ENCODE peak calls at places on chromosomes 1 and 21, in four cellular contexts. One of them, this sample, is unnamed.

GRCh38 chr1:10987840-10988417 is 24.5 kb upstream of the TARDBP start:
- DNase-seq in IMR-90: no peak
- DNase-seq in A549: no peak
- DNase-seq in K562: no peak
- DNase-seq in this sample: no peak

GRCh38 chr1:156508955-156509234 is 8.3 kb upstream of the MEF2D start:
- DNase-seq in IMR-90: no peak
- DNase-seq in K562: no peak
- DNase-seq in A549: no peak
- DNase-seq in this sample: no peak

GRCh38 chr1:226624526-226624925 is 76.0 kb downstream of the STUM start:
- DNase-seq in A549: no peak
- DNase-seq in K562: no peak
- DNase-seq in IMR-90: peak; percentile 46
- DNase-seq in this sample: no peak

GRCh38 chr1:113976609-113977278 is 2.5 kb upstream of the OLFML3 start:
- DNase-seq in K562: peak; percentile 46
- DNase-seq in IMR-90: peak; percentile 59
- DNase-seq in A549: peak; percentile 12
- DNase-seq in this sample: no peak

GRCh38 chr1:179178135-179178630 is 51.3 kb downstream of the ABL2 start:
- DNase-seq in A549: no peak
- DNase-seq in K562: no peak
- DNase-seq in IMR-90: peak; percentile 43
- DNase-seq in this sample: no peak

GRCh38 chr1:222225171-222225570 is 322.7 kb downstream of the HHIPL2 start:
- DNase-seq in A549: no peak
- DNase-seq in K562: no peak
- DNase-seq in IMR-90: peak; percentile 18
- DNase-seq in this sample: no peak

GRCh38 chr1:97797403-97798183 is 123.2 kb downstream of the DPYD start:
- DNase-seq in A549: no peak
- DNase-seq in IMR-90: peak; percentile 33
- DNase-seq in K562: no peak
- DNase-seq in this sample: no peak

GRCh38 chr1:187491082-187491720 is 662.5 kb downstream of the PLA2G4A start:
- DNase-seq in A549: peak; percentile 32
- DNase-seq in IMR-90: peak; percentile 98
- DNase-seq in K562: no peak
- DNase-seq in this sample: no peak

GRCh38 chr1:241391926-241392710 is 35.1 kb upstream of the RGS7 start:
- DNase-seq in IMR-90: peak; percentile 37
- DNase-seq in A549: no peak
- DNase-seq in K562: no peak
- DNase-seq in this sample: no peak

GRCh38 chr1:198519639-198520501 is 20.6 kb downstream of the ATP6V1G3 start:
- DNase-seq in IMR-90: no peak
- DNase-seq in K562: no peak
- DNase-seq in A549: no peak
- DNase-seq in this sample: no peak

GRCh38 chr1:244967159-244967558 is 102.8 kb upstream of the HNRNPU start:
- DNase-seq in A549: no peak
- DNase-seq in IMR-90: no peak
- DNase-seq in K562: no peak
- DNase-seq in this sample: no peak

GRCh38 chr1:167678838-167679237 is 42.9 kb upstream of the MPZL1 start:
- DNase-seq in IMR-90: no peak
- DNase-seq in K562: no peak
- DNase-seq in A549: no peak
- DNase-seq in this sample: no peak

GRCh38 chr21:26918318-26919065 is 48.4 kb downstream of the ADAMTS5 start:
- DNase-seq in A549: no peak
- DNase-seq in IMR-90: peak; percentile 89
- DNase-seq in K562: no peak
- DNase-seq in this sample: no peak

GRCh38 chr21:31335957-31336738 is 7.9 kb downstream of the TIAM1 start:
- DNase-seq in K562: no peak
- DNase-seq in IMR-90: peak; percentile 95
- DNase-seq in A549: peak; percentile 8
- DNase-seq in this sample: no peak

GRCh38 chr1:23636009-23636408 is 55.6 kb upstream of the RPL11 start:
- DNase-seq in A549: no peak
- DNase-seq in K562: no peak
- DNase-seq in IMR-90: no peak
- DNase-seq in this sample: no peak

GRCh38 chr1:29356663-29357062 is 120.3 kb downstream of the PTPRU start:
- DNase-seq in IMR-90: no peak
- DNase-seq in K562: peak; percentile 87
- DNase-seq in A549: no peak
- DNase-seq in this sample: no peak

GRCh38 chr1:10824821-10825540 is 28.5 kb upstream of the CASZ1 start:
- DNase-seq in A549: peak; percentile 43
- DNase-seq in IMR-90: peak; percentile 77
- DNase-seq in K562: no peak
- DNase-seq in this sample: no peak

GRCh38 chr21:45469273-45470086 is 64.5 kb downstream of the COL18A1 start:
- DNase-seq in K562: no peak
- DNase-seq in IMR-90: no peak
- DNase-seq in A549: no peak
- DNase-seq in this sample: no peak

GRCh38 chr21:26909972-26910371 is 56.9 kb downstream of the ADAMTS5 start:
- DNase-seq in A549: no peak
- DNase-seq in IMR-90: no peak
- DNase-seq in K562: no peak
- DNase-seq in this sample: no peak

GRCh38 chr1:91742848-91743292 is 143.1 kb downstream of the TGFBR3 start:
- DNase-seq in A549: no peak
- DNase-seq in K562: no peak
- DNase-seq in IMR-90: peak; percentile 66
- DNase-seq in this sample: no peak

GRCh38 chr1:235940282-235940681 is 73.6 kb upstream of the LYST start:
- DNase-seq in IMR-90: no peak
- DNase-seq in A549: no peak
- DNase-seq in K562: no peak
- DNase-seq in this sample: no peak

GRCh38 chr1:227316941-227317540 is 1.3 kb downstream of the CDC42BPA start:
- DNase-seq in IMR-90: peak; percentile 31
- DNase-seq in K562: no peak
- DNase-seq in A549: no peak
- DNase-seq in this sample: no peak

GRCh38 chr21:32233055-32233546 is 45.7 kb downstream of the MIS18A start:
- DNase-seq in K562: no peak
- DNase-seq in IMR-90: peak; percentile 5
- DNase-seq in A549: no peak
- DNase-seq in this sample: no peak

GRCh38 chr1:187568067-187568466 is 739.3 kb downstream of the PLA2G4A start:
- DNase-seq in IMR-90: no peak
- DNase-seq in K562: no peak
- DNase-seq in A549: no peak
- DNase-seq in this sample: no peak

GRCh38 chr1:191866155-191866554 is 292.1 kb upstream of the RGS18 start:
- DNase-seq in IMR-90: no peak
- DNase-seq in A549: no peak
- DNase-seq in K562: no peak
- DNase-seq in this sample: no peak

GRCh38 chr1:183278736-183279591 is 92.9 kb downstream of the LAMC2 start:
- DNase-seq in A549: no peak
- DNase-seq in IMR-90: peak; percentile 68
- DNase-seq in K562: no peak
- DNase-seq in this sample: no peak

GRCh38 chr1:183275322-183275721 is 89.3 kb downstream of the LAMC2 start:
- DNase-seq in K562: no peak
- DNase-seq in IMR-90: no peak
- DNase-seq in A549: no peak
- DNase-seq in this sample: no peak

GRCh38 chr1:183279835-183280234 is 93.8 kb downstream of the LAMC2 start:
- DNase-seq in IMR-90: peak; percentile 88
- DNase-seq in A549: no peak
- DNase-seq in K562: no peak
- DNase-seq in this sample: no peak

GRCh38 chr1:183276386-183276785 is 90.3 kb downstream of the LAMC2 start:
- DNase-seq in A549: no peak
- DNase-seq in IMR-90: no peak
- DNase-seq in K562: no peak
- DNase-seq in this sample: no peak

GRCh38 chr1:183277821-183278735 is 92.0 kb downstream of the LAMC2 start:
- DNase-seq in IMR-90: peak; percentile 54
- DNase-seq in A549: no peak
- DNase-seq in K562: no peak
- DNase-seq in this sample: no peak
- TF ChIP-seq ELK1 in IMR-90: no peak
- TF ChIP-seq ELK1 in A549: no peak
- TF ChIP-seq ELK1 in K562: no peak
- TF ChIP-seq ELK1 in this sample: no peak

GRCh38 chr1:8423134-8423701 is 105.3 kb downstream of the SLC45A1 start:
- DNase-seq in A549: peak; percentile 20
- DNase-seq in IMR-90: no peak
- DNase-seq in K562: no peak
- DNase-seq in this sample: no peak
- TF ChIP-seq ELK1 in A549: no peak
- TF ChIP-seq ELK1 in IMR-90: no peak
- TF ChIP-seq ELK1 in K562: no peak
- TF ChIP-seq ELK1 in this sample: no peak

GRCh38 chr1:41073971-41074370 is 52.4 kb upstream of the SLFNL1 start:
- DNase-seq in A549: no peak
- DNase-seq in K562: no peak
- DNase-seq in IMR-90: peak; percentile 79
- DNase-seq in this sample: no peak
- TF ChIP-seq ELK1 in A549: no peak
- TF ChIP-seq ELK1 in K562: no peak
- TF ChIP-seq ELK1 in IMR-90: no peak
- TF ChIP-seq ELK1 in this sample: no peak

DNA sequence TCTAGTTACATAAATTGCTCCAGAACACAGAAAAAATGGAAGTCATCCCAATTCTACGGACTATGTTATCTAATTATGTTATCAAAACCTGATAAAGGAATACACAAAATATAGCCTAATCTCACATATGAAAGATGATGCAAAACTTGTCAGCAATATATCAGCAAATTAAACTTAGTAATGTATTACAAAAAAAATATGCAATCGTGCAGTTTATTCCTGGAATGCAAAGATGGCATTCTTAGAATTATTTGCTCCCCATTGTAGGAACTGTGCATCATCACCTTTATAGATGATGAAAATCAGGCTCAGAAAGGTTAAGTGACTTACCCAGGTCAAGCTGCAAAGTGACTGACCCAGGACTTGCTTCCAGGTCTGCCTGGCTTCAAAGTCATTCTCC is 7.8 kb downstream of the FOXE3 start:
- DNase-seq in K562: no peak
- DNase-seq in A549: no peak
- DNase-seq in IMR-90: no peak
- DNase-seq in this sample: no peak
- TF ChIP-seq ELK1 in K562: no peak
- TF ChIP-seq ELK1 in A549: no peak
- TF ChIP-seq ELK1 in IMR-90: no peak
- TF ChIP-seq ELK1 in this sample: no peak

DNA sequence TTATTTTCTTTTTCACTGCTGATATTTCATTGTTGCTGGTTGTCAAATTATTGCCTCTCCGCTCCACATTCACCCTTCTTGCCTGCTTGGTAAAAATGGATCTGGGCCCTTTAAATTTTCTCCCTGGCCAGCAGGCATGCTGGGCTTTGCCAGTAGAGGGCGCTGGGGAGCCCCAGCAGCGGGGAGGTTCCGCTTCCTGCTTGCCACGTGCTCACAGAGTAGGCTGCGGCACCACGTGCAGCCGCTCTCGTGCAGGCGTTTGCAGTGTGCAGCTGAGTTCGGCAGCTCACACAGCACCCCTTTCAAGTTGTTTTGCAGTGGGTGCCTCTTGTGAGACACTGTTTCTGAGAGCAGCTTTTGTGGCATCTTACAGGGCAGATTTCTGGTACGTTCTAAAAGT is at the start of gene ACTL8:
- DNase-seq in K562: peak; percentile 74
- DNase-seq in A549: no peak
- DNase-seq in IMR-90: no peak
- DNase-seq in this sample: no peak
- TF ChIP-seq ELK1 in K562: no peak
- TF ChIP-seq ELK1 in A549: no peak
- TF ChIP-seq ELK1 in IMR-90: no peak
- TF ChIP-seq ELK1 in this sample: no peak

GRCh38 chr1:69572921-69573320 is 5.2 kb downstream of the LRRC7 start:
- DNase-seq in K562: no peak
- DNase-seq in IMR-90: no peak
- DNase-seq in A549: no peak
- DNase-seq in this sample: no peak

GRCh38 chr1:69569281-69569970 is 1.7 kb downstream of the LRRC7 start:
- DNase-seq in IMR-90: no peak
- DNase-seq in K562: no peak
- DNase-seq in A549: no peak
- DNase-seq in this sample: no peak

GRCh38 chr1:69568435-69569280 is 936 bp downstream of the LRRC7 start:
- DNase-seq in A549: no peak
- DNase-seq in K562: peak; percentile 24
- DNase-seq in IMR-90: no peak
- DNase-seq in this sample: no peak

GRCh38 chr1:69569983-69570755 is 2.4 kb downstream of the LRRC7 start:
- DNase-seq in A549: no peak
- DNase-seq in K562: no peak
- DNase-seq in IMR-90: no peak
- DNase-seq in this sample: no peak

DNA sequence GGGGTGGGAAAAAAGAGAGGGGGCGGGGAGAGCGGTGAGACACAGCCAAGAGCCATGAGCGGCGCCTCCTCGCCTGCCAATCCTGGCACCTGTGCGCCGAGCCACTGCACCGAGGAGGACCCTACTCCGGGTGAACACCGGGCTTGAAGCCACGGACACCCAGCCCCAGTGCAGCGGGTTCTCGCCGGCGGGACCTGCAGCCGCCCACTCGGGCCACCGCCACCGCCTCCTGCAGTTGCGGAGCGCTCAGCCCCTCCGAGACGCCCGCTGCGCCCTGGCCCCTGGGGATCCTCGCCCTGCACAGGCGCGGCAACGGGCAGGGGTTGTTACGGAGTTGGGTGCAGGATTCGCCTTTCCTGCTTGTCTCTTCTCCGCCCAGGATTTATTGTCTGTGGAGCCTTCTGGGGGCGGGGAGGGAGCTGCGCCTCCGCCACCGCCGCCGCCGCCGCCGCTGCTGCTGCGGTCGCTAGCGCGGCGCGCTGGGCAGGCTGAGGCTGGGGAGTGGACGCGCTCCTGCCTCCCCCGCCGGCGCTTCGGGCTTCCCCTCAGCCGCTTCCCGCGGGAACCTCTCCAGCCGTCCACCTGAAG is at the start of gene LRRC7:
- DNase-seq in A549: no peak
- DNase-seq in IMR-90: no peak
- DNase-seq in K562: peak; percentile 28
- DNase-seq in this sample: no peak
- TF ChIP-seq ELK1 in A549: no peak
- TF ChIP-seq ELK1 in IMR-90: no peak
- TF ChIP-seq ELK1 in K562: no peak
- TF ChIP-seq ELK1 in this sample: no peak